ENCODE peak calls at places on chromosomes 6 and 20, in five cellular contexts. M is fibroblast of lung, R is uterus, O is lower lobe of right lung, Y is heart right ventricle. Z is an unnamed sample.

GRCh38 chr20:18805881-18806280 is 7.7 kb upstream of the SCP2D1 start:
- DNase-seq in M (no peak), R (no peak), O (no peak), Y (no peak), Z (no peak)

GRCh38 chr20:50508171-50508761 is 1.9 kb upstream of the PTPN1 start:
- DNase-seq in M (no peak), R (no peak), O (no peak), Y (no peak), Z (no peak)

GRCh38 chr20:15708984-15709598 is 864.2 kb downstream of the KIF16B start:
- DNase-seq in M (peak; percentile 9), R (no peak), O (peak; percentile 60), Y (peak; percentile 49), Z (peak; percentile 21)

GRCh38 chr20:1895674-1896496 is 678 bp downstream of the SIRPA start:
- DNase-seq in M (peak; percentile 30), R (peak; percentile 32), O (peak; percentile 58), Y (peak; percentile 29), Z (no peak)

GRCh38 chr6:133756046-133756445 is 132.9 kb upstream of the TCF21 start:
- DNase-seq in M (peak; percentile 53), R (no peak), O (no peak), Y (no peak), Z (no peak)

GRCh38 chr6:93962566-93962965 is 543.2 kb upstream of the EPHA7 start:
- DNase-seq in M (no peak), R (no peak), O (no peak), Y (no peak), Z (peak; percentile 13)

GRCh38 chr6:156585859-156586258 is 191.3 kb upstream of the ARID1B start:
- DNase-seq in M (peak; percentile 29), R (no peak), O (no peak), Y (no peak), Z (no peak)

GRCh38 chr20:48102076-48102787 is 317.0 kb upstream of the SULF2 start:
- DNase-seq in M (no peak), R (no peak), O (no peak), Y (no peak), Z (no peak)

DNA sequence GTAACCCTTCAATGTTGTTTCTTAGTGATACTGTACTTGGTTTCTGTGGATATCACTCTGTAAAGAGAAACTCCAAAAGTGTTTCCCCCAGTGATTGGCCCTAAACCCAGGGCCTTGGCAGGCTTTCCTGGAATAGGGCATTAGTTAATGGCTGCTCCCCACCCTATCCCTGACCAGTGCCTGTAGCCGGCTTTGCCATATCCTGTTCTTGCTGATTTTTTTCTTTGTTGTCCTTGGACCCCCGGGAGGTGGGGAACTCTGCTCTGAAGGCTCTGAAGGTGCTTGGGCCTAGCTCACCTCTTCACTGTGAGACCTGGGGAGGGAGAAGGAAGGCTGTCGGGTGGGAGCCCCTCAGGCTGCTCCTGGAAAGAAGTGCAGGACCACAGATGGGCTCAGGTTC is 120.1 kb downstream of the TCP11 start:
- DNase-seq in M (peak; percentile 9), R (peak; percentile 32), O (no peak), Y (peak; percentile 44), Z (no peak)
- H3K27ac ChIP-seq in M (no peak overlapping the region), R (peak overlapping the region; percentile 63), O (peak overlapping the region; percentile 90), Y (peak overlapping the region; percentile 95), Z (no peak overlapping the region)

GRCh38 chr6:4319992-4320683 is 184.8 kb upstream of the ECI2 start:
- DNase-seq in M (peak; percentile 80), R (peak; percentile 35), O (no peak), Y (no peak), Z (no peak)
- H3K9me3 ChIP-seq in M (no peaks in the 10 kb centered on the region), R (no peaks in the 10 kb centered on the region), O (no peaks in the 10 kb centered on the region), Y (no peaks in the 10 kb centered on the region), Z (no peaks in the 10 kb centered on the region)

DNA sequence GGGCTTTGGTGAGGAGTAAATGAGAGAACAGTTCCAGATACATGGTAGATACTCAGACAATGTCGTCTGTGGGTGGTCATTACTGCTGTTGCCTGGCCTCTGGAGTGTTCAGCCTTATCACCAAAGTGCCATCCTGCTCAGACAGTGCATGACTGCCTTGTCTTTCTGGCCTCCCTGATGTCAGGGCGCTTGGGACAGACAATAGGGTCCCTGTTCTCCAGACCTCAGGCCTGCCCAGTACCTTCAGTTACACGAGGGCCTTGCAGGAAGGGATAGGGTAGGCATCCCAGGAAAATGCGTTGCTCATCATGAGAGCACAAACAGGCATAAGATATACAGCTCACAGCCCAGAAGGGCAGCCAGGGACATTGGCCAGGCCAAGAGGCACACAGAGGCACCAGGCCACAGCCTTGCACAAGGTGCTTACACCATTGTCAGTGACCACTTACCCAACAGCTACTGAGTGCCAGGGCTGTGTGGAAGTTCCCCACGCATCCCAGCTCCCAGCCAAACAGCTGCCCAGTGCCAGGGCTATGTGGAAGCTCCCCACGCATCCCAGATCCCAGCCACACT is 27.4 kb downstream of the BPIFB1 start:
- DNase-seq in M (no peak), R (no peak), O (no peak), Y (no peak), Z (no peak)
- H3K4me3 ChIP-seq in M (no peak overlapping the region), R (no peak overlapping the region), O (no peak overlapping the region), Y (no peak overlapping the region), Z (no peak overlapping the region)

DNA sequence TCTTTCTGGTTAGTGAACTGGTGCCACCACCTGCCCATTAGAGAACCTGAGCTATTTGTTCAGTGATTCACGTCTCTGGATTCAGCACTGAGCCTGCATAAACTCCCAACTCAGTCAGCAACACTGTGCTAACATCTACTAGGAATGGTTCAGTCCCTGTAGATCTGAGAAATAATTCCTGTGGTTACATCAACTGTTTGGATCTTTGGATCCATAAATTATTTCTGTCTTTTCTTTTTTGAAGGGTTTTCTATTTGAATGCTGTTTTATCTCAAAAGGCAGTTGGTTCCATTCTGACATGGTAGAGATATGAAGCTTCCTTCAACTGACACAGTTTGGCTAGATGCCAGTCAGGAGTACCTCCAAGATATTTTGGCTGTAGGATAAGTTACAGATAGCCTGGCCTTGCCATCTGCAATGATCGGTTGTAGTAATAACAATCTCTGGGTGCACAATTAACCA is 125.9 kb downstream of the TRMT11 start:
- DNase-seq in M (no peak), R (no peak), O (no peak), Y (no peak), Z (no peak)
- H3K27ac ChIP-seq in M (no peak overlapping the region), R (peak overlapping the region; percentile 24), O (no peak overlapping the region), Y (no peak overlapping the region), Z (no peak overlapping the region)

GRCh38 chr20:184288-184687 is 5.2 kb downstream of the DEFB128 start:
- DNase-seq in M (no peak), R (no peak), O (no peak), Y (no peak), Z (no peak)

GRCh38 chr20:187733-188132 is 1.8 kb downstream of the DEFB128 start:
- DNase-seq in M (no peak), R (no peak), O (no peak), Y (no peak), Z (no peak)

DNA sequence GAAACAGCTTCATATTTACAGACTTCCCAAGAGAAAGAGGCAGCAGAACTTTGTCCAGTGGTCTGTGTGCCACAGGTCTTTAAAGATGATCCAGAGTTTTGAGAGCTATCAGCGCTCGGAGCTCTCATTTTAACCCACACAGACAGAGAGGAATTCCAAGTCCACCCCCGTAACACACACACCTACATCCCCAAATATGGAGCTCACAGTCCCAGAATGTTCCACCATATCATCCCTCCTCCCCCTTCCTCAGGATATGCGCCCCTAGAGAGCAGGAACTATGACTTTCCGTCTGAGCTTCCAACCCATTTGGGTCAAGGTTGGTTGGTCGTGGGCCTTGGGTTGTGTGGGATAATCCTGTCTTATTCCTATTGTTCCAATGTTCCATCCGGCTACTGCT is at the start of gene DEFB128:
- DNase-seq in M (no peak), R (no peak), O (no peak), Y (no peak), Z (no peak)
- H3K9me3 ChIP-seq in M (no peaks in the 10 kb centered on the region), R (no peaks in the 10 kb centered on the region), O (no peaks in the 10 kb centered on the region), Y (peaks cover 7% of the 10 kb centered on the region), Z (no peaks in the 10 kb centered on the region)

GRCh38 chr6:48067148-48067709 is 43.8 kb downstream of the PTCHD4 start:
- DNase-seq in M (no peak), R (no peak), O (no peak), Y (no peak), Z (no peak)
- H3K4me3 ChIP-seq in M (no peak overlapping the region), R (no peak overlapping the region), O (no peak overlapping the region), Y (no peak overlapping the region), Z (no peak overlapping the region)

DNA sequence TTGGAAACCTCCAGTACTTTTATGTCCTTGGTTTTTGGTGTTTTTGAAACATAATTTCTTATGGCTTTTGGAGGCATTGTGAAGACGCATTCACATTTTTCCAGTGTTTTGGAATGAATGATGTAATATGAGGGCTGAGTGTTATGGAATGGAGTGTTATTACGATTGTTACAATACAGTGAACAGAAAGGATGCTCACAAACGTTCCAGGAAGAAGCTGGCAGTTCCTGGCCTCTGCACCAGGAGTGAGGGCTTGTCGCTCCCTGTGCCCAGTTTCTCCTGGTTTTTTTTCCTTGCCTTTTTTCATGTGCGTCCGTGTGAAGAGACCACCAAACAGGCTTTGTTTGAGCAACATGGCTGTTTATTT is 20.3 kb downstream of the GMPR start:
- DNase-seq in M (no peak), R (no peak), O (no peak), Y (no peak), Z (no peak)
- H3K27ac ChIP-seq in M (no peak overlapping the region), R (peak overlapping the region; percentile 80), O (no peak overlapping the region), Y (peak overlapping the region; percentile 73), Z (no peak overlapping the region)

DNA sequence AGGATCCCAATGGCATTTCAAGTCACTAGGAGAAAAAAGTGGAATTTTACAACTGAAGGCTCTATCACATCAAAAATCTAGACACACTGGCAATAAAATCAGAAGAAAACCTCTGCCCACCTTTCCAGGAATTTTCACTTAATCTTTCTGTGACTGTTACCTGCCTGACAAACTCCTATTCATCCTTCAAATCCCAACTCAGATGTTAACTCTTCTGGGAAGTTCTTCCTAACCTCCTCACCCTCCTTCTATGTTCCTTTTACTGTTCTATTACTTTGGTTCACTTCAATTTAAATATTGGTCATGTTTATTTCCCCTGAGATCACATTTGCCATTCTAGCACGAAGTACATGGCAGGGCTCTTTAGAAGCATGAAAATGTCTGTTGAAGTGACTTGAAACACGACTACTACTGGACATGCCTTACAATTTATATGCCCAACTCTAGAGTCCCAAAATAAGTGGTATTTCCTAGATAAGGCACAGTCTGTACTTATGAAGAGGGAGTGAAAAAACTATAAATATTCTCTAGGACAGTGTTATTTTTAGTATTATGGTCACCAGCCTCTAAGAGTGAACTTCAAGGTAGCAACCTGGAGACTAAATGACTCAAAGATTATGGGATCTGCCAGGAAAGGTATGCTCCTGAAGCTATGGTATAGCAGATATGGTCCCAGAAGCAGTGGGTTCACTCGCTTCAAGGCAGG is 17.1 kb downstream of the CHD6 start:
- DNase-seq in M (no peak), R (no peak), O (no peak), Y (no peak), Z (no peak)
- H3K9me3 ChIP-seq in M (no peaks in the 10 kb centered on the region), R (peaks cover 8% of the 10 kb centered on the region), O (peaks cover 42% of the 10 kb centered on the region), Y (peaks cover 63% of the 10 kb centered on the region), Z (no peaks in the 10 kb centered on the region)

GRCh38 chr20:58692579-58693225 is at the start of gene NPEPL1:
- DNase-seq in M (peak; percentile 74), R (peak; percentile 49), O (peak; percentile 85), Y (peak; percentile 79), Z (peak; percentile 78)
- H3K4me3 ChIP-seq in M (peak within 1 kb of the TSS; percentile 36), R (peak within 1 kb of the TSS; percentile 58), O (peak within 1 kb of the TSS; percentile 65), Y (peak within 1 kb of the TSS; percentile 61), Z (peak within 1 kb of the TSS; percentile 51)